ENCODE peak calls at places on chromosomes 2 and 18, in six cellular contexts. F is cardiac muscle cell, T is HCT116, E is WERI-Rb-1, W is right cardiac atrium, C is fibroblast of lung. L is an unnamed sample.

GRCh38 chr2:238927746-238928519 is 80.0 kb downstream of the TWIST2 start:
- DNase-seq in C (no peak), T (no peak), F (no peak), W (no peak), E (no peak), L (no peak)

GRCh38 chr18:50162486-50163304 is 32.3 kb downstream of the MYO5B start:
- DNase-seq in E (no peak), W (no peak), C (peak; percentile 43), F (no peak), T (no peak), L (no peak)

GRCh38 chr2:71001592-71002570 is 7.2 kb upstream of the TEX261 start:
- DNase-seq in E (peak; percentile 88), F (no peak), W (no peak), T (no peak), C (no peak), L (peak; percentile 31)

GRCh38 chr2:74227646-74228045 is 29.2 kb downstream of the MTHFD2 start:
- DNase-seq in F (no peak), W (no peak), T (no peak), E (no peak), C (no peak), L (no peak)

GRCh38 chr18:12159446-12159845 is 65.8 kb downstream of the ANKRD62 start:
- DNase-seq in C (no peak), F (no peak), E (no peak), T (no peak), W (no peak), L (no peak)

GRCh38 chr2:25234756-25235155 is 66.4 kb upstream of the POMC start:
- DNase-seq in W (no peak), E (no peak), C (no peak), T (no peak), F (no peak), L (no peak)

GRCh38 chr2:1940660-1941059 is 196.3 kb upstream of the PXDN start:
- DNase-seq in F (peak; percentile 92), C (peak; percentile 56), T (no peak), E (no peak), W (peak; percentile 55), L (peak; percentile 74)

GRCh38 chr2:37583867-37584266 is 87.6 kb downstream of the CDC42EP3 start:
- DNase-seq in W (no peak), E (no peak), T (no peak), F (no peak), C (peak; percentile 81), L (no peak)

GRCh38 chr2:86747708-86748627 is 27.9 kb downstream of the RMND5A start:
- DNase-seq in W (no peak), T (peak; percentile 31), F (no peak), C (peak; percentile 85), E (peak; percentile 11), L (no peak)

GRCh38 chr2:42304059-42304713 is 56.8 kb downstream of the COX7A2L start:
- DNase-seq in C (no peak), W (no peak), E (no peak), F (no peak), T (no peak), L (no peak)

GRCh38 chr2:140502951-140503630 is 1627.7 kb downstream of the LRP1B start:
- DNase-seq in T (no peak), F (no peak), W (no peak), C (peak; percentile 88), E (no peak), L (no peak)

GRCh38 chr2:40230717-40231300 is 221.1 kb downstream of the SLC8A1 start:
- DNase-seq in F (no peak), W (no peak), E (no peak), T (no peak), C (no peak), L (no peak)

GRCh38 chr2:10048501-10049171 is 5.3 kb downstream of the KLF11 start:
- DNase-seq in C (peak; percentile 44), T (peak; percentile 10), E (no peak), W (no peak), F (peak; percentile 66), L (no peak)

GRCh38 chr2:107984667-107985066 is 1.7 kb upstream of the SLC5A7 start:
- DNase-seq in C (no peak), F (no peak), T (no peak), E (no peak), W (no peak), L (no peak)

GRCh38 chr2:111160758-111161157 is 40.0 kb downstream of the BCL2L11 start:
- DNase-seq in C (peak; percentile 94), F (no peak), E (peak; percentile 8), W (no peak), T (no peak), L (no peak)

GRCh38 chr2:205701509-205701908 is 19.2 kb downstream of the NRP2 start:
- DNase-seq in F (no peak), T (no peak), E (no peak), W (no peak), C (peak; percentile 88), L (no peak)

GRCh38 chr2:128903637-128904036 is 585.0 kb upstream of the HS6ST1 start:
- DNase-seq in T (no peak), C (no peak), E (no peak), F (no peak), W (no peak), L (no peak)

GRCh38 chr2:167293172-167293781 is 405.0 kb downstream of the XIRP2 start:
- DNase-seq in W (peak; percentile 17), F (peak; percentile 54), C (peak; percentile 50), T (no peak), E (peak; percentile 26), L (peak; percentile 64)

GRCh38 chr2:234873828-234874173 is 78.0 kb upstream of the SH3BP4 start:
- DNase-seq in E (no peak), F (no peak), T (no peak), C (peak; percentile 56), W (peak; percentile 20), L (no peak)

GRCh38 chr2:209648714-209649113 is 122.9 kb upstream of the UNC80 start:
- DNase-seq in E (no peak), F (no peak), T (no peak), W (no peak), C (peak; percentile 68), L (no peak)

GRCh38 chr2:234996467-234997270 is 44.9 kb downstream of the SH3BP4 start:
- DNase-seq in T (no peak), E (no peak), W (no peak), F (peak; percentile 95), C (peak; percentile 97), L (no peak)

GRCh38 chr2:9779572-9780264 is 63.6 kb upstream of the TAF1B start:
- DNase-seq in C (no peak), W (no peak), E (no peak), F (no peak), T (no peak), L (no peak)

GRCh38 chr2:172239944-172240590 is 137.4 kb upstream of the DLX2 start:
- DNase-seq in T (no peak), E (no peak), F (no peak), W (no peak), C (peak; percentile 72), L (no peak)

GRCh38 chr18:48736861-48737260 is 198.0 kb downstream of the CTIF start:
- DNase-seq in F (no peak), E (no peak), C (no peak), T (no peak), W (no peak), L (no peak)
- H3K9me3 ChIP-seq in F (no peaks in the 10 kb centered on the region), E (no peaks in the 10 kb centered on the region), C (no peaks in the 10 kb centered on the region), T (no peaks in the 10 kb centered on the region), W (no peaks in the 10 kb centered on the region), L (no peaks in the 10 kb centered on the region)

GRCh38 chr2:16072638-16073290 is 132.4 kb downstream of the MYCN start:
- DNase-seq in F (no peak), T (no peak), C (no peak), E (no peak), W (no peak), L (no peak)

GRCh38 chr2:16070648-16070971 is 130.3 kb downstream of the MYCN start:
- DNase-seq in W (no peak), E (no peak), T (no peak), F (no peak), C (no peak), L (no peak)

GRCh38 chr2:16073471-16073870 is 133.1 kb downstream of the MYCN start:
- DNase-seq in F (no peak), E (no peak), C (no peak), T (no peak), W (no peak), L (no peak)

GRCh38 chr2:16071039-16071864 is 130.9 kb downstream of the MYCN start:
- DNase-seq in T (no peak), C (no peak), F (no peak), E (no peak), W (no peak), L (no peak)

DNA sequence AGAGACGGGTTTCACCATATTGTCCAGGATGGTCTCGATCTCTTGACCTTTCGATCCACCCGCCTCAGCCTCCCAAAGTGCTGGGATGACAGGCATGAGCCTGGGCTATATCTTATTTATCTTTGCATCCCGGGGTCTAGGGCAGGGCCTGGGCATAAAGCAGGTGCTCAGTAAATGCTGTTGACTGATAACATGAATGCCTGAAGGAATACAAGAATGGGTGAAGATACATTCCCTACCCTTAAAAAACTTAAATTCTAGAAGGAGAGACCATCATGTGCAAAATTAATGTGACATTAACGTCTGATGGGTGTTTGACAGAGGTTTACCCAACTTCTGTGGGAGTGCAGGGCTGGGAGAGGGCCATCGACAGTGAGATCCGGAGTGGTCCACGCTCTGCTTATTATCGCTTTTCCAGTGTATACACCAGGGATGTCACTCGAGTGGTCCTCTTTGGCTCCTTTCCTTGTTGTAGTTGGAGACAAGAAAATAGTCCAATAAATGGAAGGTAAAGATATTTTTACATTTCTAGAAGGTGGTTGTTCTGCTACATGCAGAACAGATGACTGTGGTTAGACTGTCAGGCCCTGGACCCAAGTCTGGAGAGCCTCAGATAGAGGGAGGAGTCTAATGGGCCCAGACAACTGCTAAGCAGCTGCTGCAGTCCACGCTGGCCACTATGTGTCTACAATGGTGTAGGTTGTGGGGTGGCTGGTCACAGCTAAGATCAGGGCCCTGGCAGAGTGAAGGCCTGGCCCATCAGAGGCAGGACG is 131.7 kb downstream of the MYCN start:
- DNase-seq in C (no peak), T (no peak), E (no peak), F (no peak), W (no peak), L (no peak)
- H3K9me3 ChIP-seq in C (no peaks in the 10 kb centered on the region), T (no peaks in the 10 kb centered on the region), E (peaks cover 2% of the 10 kb centered on the region), F (no peaks in the 10 kb centered on the region), W (no peaks in the 10 kb centered on the region), L (no peaks in the 10 kb centered on the region)

DNA sequence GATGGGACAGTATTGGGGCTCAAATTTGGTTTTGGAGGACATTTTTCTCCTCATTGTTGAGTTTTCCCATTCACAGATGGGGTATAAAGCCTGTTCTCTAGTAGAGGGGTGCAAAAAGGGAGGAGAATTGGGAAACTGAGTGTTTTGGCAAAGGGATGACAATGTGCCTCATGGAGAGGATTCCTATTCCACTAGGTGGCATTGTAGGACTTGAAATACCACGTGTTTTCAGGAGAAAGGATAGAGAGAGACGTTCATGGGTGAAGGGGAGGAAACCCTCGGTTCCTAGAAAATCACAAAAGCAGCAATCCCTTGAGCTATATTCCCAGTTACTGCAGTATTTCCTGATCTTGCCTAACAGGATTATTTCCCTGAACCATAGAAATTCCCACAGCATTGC is 113.7 kb upstream of the SRD5A2 start:
- DNase-seq in C (no peak), E (no peak), F (no peak), W (no peak), T (peak; percentile 16), L (no peak)
- H3K9me3 ChIP-seq in C (no peaks in the 10 kb centered on the region), E (peaks cover 45% of the 10 kb centered on the region), F (no peaks in the 10 kb centered on the region), W (peaks cover 19% of the 10 kb centered on the region), T (peaks cover 3% of the 10 kb centered on the region), L (peaks cover 39% of the 10 kb centered on the region)

DNA sequence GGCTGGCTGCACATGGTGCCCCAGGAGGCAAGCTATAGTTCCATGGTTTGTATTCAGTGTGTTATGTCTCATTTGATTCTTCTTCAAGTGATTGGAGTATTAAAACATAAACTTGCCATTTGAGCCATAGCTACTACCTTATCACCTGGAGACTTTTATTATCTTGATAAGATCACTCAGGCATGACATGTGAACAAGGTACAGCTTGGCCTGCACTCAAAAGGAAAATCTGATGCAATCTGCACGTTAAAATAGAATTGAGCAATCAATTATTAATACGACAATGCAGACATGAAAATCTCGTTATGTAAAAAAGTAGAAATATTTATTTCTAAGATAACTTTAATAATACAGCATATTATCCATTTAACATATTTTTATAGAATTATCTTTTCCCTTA is 116.9 kb downstream of the RND3 start:
- DNase-seq in E (no peak), F (no peak), W (no peak), T (no peak), C (no peak), L (no peak)
- H3K9me3 ChIP-seq in E (no peaks in the 10 kb centered on the region), F (no peaks in the 10 kb centered on the region), W (no peaks in the 10 kb centered on the region), T (no peaks in the 10 kb centered on the region), C (no peaks in the 10 kb centered on the region), L (no peaks in the 10 kb centered on the region)